ENCODE peak calls at places on chromosome 13, in four cellular contexts. X is IMR-90, L is H1, P is mesendoderm. S is an unnamed sample.

GRCh38 chr13:82356667-82357066 is 1525.6 kb downstream of the SLITRK1 start:
- DNase-seq in X (no peak), L (no peak), P (peak), S (no peak)

GRCh38 chr13:107568181-107568580 is 647.2 kb downstream of the LIG4 start:
- DNase-seq in X (peak), L (no peak), P (no peak), S (no peak)

GRCh38 chr13:76879211-76879875 is 6.9 kb downstream of the KCTD12 start:
- DNase-seq in X (peak), L (no peak), P (no peak), S (no peak)

GRCh38 chr13:33271759-33272158 is 13.8 kb downstream of the STARD13 start:
- DNase-seq in X (peak), L (no peak), P (no peak), S (no peak)

GRCh38 chr13:51230473-51231105 is 8.4 kb downstream of the FAM124A start:
- DNase-seq in X (peak), L (no peak), P (no peak), S (peak)

GRCh38 chr13:51444922-51445321 is 7.9 kb downstream of the INTS6 start:
- DNase-seq in X (peak), L (no peak), P (peak), S (no peak)

GRCh38 chr13:107234315-107234714 is 666.4 kb upstream of the ARGLU1 start:
- DNase-seq in X (no peak), L (no peak), P (no peak), S (no peak)

GRCh38 chr13:42405665-42406390 is 133.9 kb downstream of the AKAP11 start:
- DNase-seq in X (peak), L (no peak), P (no peak), S (no peak)

DNA sequence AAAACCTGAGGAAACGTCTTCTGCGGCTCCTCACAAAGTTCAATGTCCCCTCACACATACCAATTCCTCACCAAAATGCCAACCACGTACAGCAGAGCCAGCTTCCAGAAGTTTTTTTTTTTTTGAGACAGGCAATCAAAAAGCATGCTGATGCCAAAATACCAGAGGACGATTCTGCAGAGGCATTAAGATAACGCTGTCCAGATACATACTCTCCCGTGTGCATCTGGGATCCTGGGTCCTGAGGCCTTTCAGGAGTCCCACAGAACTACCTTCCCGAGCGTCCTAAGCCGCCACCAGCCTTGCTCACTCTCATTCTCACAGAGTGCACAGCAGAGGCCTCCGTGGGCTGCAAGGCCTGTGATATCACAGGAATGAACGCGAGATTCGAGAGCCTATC is 5.0 kb downstream of the DCUN1D2 start:
- DNase-seq in X (no peak), L (no peak), P (no peak), S (no peak)
- H3K4ac ChIP-seq in X (no peak), L (no peak), P (no peak), S (no peak)

GRCh38 chr13:113035209-113035800 is 66.3 kb downstream of the MCF2L start:
- DNase-seq in X (no peak), L (no peak), P (no peak), S (no peak)
- H3K56ac ChIP-seq in X (no peak), L (no peak), P (peak), S (no peak)

GRCh38 chr13:113187263-113187669 is 21.2 kb downstream of the PCID2 start:
- DNase-seq in X (peak), L (no peak), P (peak), S (no peak)

GRCh38 chr13:113187905-113188595 is 20.4 kb downstream of the PCID2 start:
- DNase-seq in X (peak), L (no peak), P (no peak), S (no peak)

GRCh38 chr13:113183450-113184129 is 24.9 kb downstream of the PCID2 start:
- DNase-seq in X (no peak), L (no peak), P (no peak), S (no peak)

GRCh38 chr13:113184568-113185440 is 23.7 kb downstream of the PCID2 start:
- DNase-seq in X (no peak), L (no peak), P (no peak), S (no peak)

GRCh38 chr13:113186061-113186900 is 22.2 kb downstream of the PCID2 start:
- DNase-seq in X (no peak), L (no peak), P (no peak), S (no peak)
- H3K4ac ChIP-seq in X (peak), L (no peak), P (no peak), S (no peak)

GRCh38 chr13:109301711-109302110 is 484.7 kb downstream of the IRS2 start:
- DNase-seq in X (no peak), L (no peak), P (no peak), S (no peak)
- H3K56ac ChIP-seq in X (no peak), L (no peak), P (no peak), S (no peak)

GRCh38 chr13:113666324-113666660 is 727 bp upstream of the GRK1 start:
- DNase-seq in X (no peak), L (no peak), P (no peak), S (no peak)

GRCh38 chr13:113665582-113666323 is 1.3 kb upstream of the GRK1 start:
- DNase-seq in X (no peak), L (no peak), P (no peak), S (no peak)

GRCh38 chr13:113668491-113668971 is 1.5 kb downstream of the GRK1 start:
- DNase-seq in X (no peak), L (no peak), P (no peak), S (no peak)

GRCh38 chr13:113667771-113668490 is 912 bp downstream of the GRK1 start:
- DNase-seq in X (no peak), L (no peak), P (no peak), S (no peak)

DNA sequence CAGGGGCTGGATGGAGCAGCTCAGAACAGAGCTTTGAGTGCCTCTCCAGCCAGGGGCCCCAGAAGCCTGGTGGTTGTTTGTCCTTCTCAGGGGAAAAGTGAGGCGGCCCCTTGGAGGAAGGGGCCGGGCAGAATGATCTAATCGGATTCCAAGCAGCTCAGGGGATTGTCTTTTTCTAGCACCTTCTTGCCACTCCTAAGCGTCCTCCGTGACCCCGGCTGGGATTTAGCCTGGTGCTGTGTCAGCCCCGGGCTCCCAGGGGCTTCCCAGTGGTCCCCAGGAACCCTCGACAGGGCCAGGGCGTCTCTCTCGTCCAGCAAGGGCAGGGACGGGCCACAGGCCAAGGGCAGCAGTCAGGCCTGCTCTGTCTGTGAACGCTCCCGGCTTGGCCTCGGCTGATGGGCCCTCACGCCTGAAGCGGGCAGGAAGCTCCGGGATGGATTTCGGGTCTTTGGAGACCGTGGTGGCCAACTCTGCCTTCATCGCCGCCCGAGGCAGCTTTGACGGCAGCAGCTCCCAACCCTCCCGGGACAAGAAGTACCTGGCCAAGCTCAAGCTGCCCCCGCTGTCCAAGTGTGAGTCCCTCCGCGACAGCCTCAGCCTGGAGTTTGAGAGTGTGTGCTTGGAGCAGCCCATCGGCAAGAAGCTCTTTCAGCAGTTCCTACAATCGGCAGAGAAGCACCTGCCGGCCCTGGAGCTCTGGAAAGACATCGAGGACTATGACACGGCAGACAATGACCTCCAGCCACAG is at the start of gene GRK1:
- DNase-seq in X (no peak), L (no peak), P (peak), S (no peak)
- H3K4ac ChIP-seq in X (no peak), L (no peak), P (no peak), S (no peak)

GRCh38 chr13:44268965-44269364 is 104.7 kb upstream of the SERP2 start:
- DNase-seq in X (no peak), L (no peak), P (no peak), S (no peak)

GRCh38 chr13:44272692-44273091 is 100.9 kb upstream of the SERP2 start:
- DNase-seq in X (peak), L (no peak), P (no peak), S (no peak)

GRCh38 chr13:44271915-44272341 is 101.7 kb upstream of the SERP2 start:
- DNase-seq in X (no peak), L (no peak), P (peak), S (no peak)

GRCh38 chr13:44270153-44270552 is 103.5 kb upstream of the SERP2 start:
- DNase-seq in X (no peak), L (no peak), P (no peak), S (no peak)

GRCh38 chr13:44271031-44271433 is 102.6 kb upstream of the SERP2 start:
- DNase-seq in X (peak), L (no peak), P (no peak), S (no peak)
- H3K56ac ChIP-seq in X (peak), L (no peak), P (no peak), S (no peak)

DNA sequence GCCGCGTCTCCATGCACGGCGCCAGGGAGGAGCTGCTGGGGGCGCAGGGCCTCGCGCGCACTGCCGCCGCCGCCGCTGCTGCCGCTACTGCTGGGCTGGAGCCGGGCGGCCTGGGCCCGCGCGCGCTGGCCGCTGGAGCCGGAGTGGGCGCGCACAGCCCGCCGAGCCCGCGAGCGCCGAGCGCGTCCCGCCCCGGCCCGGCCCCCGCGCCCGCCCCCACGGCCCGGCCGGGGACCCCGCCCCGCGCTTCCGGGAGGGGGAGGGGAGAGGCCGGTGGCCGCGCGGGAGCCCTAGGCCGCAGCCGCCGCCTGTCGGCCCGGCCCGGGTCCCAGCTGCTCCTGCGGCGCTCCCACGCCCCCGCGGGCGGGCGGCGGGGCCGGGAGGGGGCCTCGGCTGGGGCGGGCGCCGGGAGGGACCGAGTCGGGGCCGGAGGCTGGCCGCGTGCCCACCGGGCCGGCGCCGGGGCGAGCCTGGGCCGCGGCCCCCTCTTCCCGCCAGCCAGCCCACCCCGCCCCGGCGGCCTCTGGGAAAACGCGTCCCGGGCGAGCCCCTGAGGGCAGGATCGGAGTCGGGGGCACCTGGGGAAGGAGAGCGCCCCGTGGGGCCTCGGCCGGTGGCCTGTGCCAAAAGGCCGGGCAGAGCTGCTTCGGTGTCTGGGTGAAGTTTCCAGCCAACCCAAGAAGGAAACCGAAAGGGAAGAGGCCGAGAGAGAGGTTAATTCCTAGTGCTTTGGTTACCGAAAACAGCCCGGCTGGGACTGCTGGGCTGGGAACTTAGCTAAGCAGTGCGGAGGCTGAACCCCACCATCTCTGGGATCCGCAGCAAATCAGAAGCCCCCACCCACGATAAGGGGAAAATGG is at the start of gene STK24:
- DNase-seq in X (peak), L (no peak), P (peak), S (peak)
- H3K4ac ChIP-seq in X (peak), L (no peak), P (peak), S (no peak)

S was measured in H9.